ENCODE peak calls at places on chromosomes 12 and 14, in six cellular contexts. One of them, this sample, is unnamed.

GRCh38 chr12:46572644-46573630 is 200.4 kb upstream of the SLC38A2 start:
- DNase-seq in adipocyte: peak; percentile 14
- DNase-seq in A172: no peak
- DNase-seq in Right ventricle myocardium inferior: no peak
- DNase-seq in WERI-Rb-1: no peak
- DNase-seq in RKO: no peak
- DNase-seq in this sample: no peak

GRCh38 chr14:87309557-87309956 is 683.4 kb downstream of the GALC start:
- DNase-seq in adipocyte: no peak
- DNase-seq in Right ventricle myocardium inferior: no peak
- DNase-seq in WERI-Rb-1: no peak
- DNase-seq in RKO: no peak
- DNase-seq in A172: no peak
- DNase-seq in this sample: no peak

GRCh38 chr12:64566882-64567517 is 43.3 kb upstream of the RASSF3 start:
- DNase-seq in adipocyte: no peak
- DNase-seq in Right ventricle myocardium inferior: no peak
- DNase-seq in A172: no peak
- DNase-seq in RKO: no peak
- DNase-seq in WERI-Rb-1: peak; percentile 84
- DNase-seq in this sample: no peak

GRCh38 chr12:27367078-27367477 is 34.4 kb downstream of the BMAL2 start:
- DNase-seq in Right ventricle myocardium inferior: no peak
- DNase-seq in adipocyte: no peak
- DNase-seq in RKO: peak; percentile 26
- DNase-seq in A172: peak; percentile 37
- DNase-seq in WERI-Rb-1: no peak
- DNase-seq in this sample: no peak

GRCh38 chr12:47744005-47744651 is 14.6 kb downstream of the RAPGEF3 start:
- DNase-seq in WERI-Rb-1: peak; percentile 71
- DNase-seq in adipocyte: no peak
- DNase-seq in A172: no peak
- DNase-seq in RKO: no peak
- DNase-seq in Right ventricle myocardium inferior: no peak
- DNase-seq in this sample: peak; percentile 58

GRCh38 chr14:26170885-26171284 is 426.9 kb downstream of the NOVA1 start:
- DNase-seq in Right ventricle myocardium inferior: no peak
- DNase-seq in A172: no peak
- DNase-seq in RKO: no peak
- DNase-seq in adipocyte: no peak
- DNase-seq in WERI-Rb-1: no peak
- DNase-seq in this sample: no peak

GRCh38 chr14:56870336-56870735 is 60.1 kb upstream of the OTX2 start:
- DNase-seq in WERI-Rb-1: no peak
- DNase-seq in Right ventricle myocardium inferior: no peak
- DNase-seq in adipocyte: no peak
- DNase-seq in RKO: no peak
- DNase-seq in A172: no peak
- DNase-seq in this sample: no peak

GRCh38 chr14:73770977-73771847 is 57.0 kb upstream of the PNMA1 start:
- DNase-seq in WERI-Rb-1: no peak
- DNase-seq in Right ventricle myocardium inferior: no peak
- DNase-seq in RKO: no peak
- DNase-seq in A172: no peak
- DNase-seq in adipocyte: no peak
- DNase-seq in this sample: no peak

GRCh38 chr14:100088226-100088625 is 23.0 kb downstream of the EVL start:
- DNase-seq in A172: no peak
- DNase-seq in Right ventricle myocardium inferior: no peak
- DNase-seq in WERI-Rb-1: no peak
- DNase-seq in RKO: no peak
- DNase-seq in adipocyte: no peak
- DNase-seq in this sample: no peak

GRCh38 chr12:96314723-96315122 is 85.5 kb downstream of the CDK17 start:
- DNase-seq in WERI-Rb-1: no peak
- DNase-seq in RKO: no peak
- DNase-seq in Right ventricle myocardium inferior: no peak
- DNase-seq in A172: no peak
- DNase-seq in adipocyte: no peak
- DNase-seq in this sample: no peak

GRCh38 chr14:36221097-36221496 is 44.6 kb upstream of the PTCSC3 start:
- DNase-seq in Right ventricle myocardium inferior: no peak
- DNase-seq in RKO: no peak
- DNase-seq in WERI-Rb-1: no peak
- DNase-seq in A172: no peak
- DNase-seq in adipocyte: no peak
- DNase-seq in this sample: no peak

This sample was measured in D341Med.